ENCODE peak calls at places on chromosomes 7 and 10, in nine cellular contexts. One of them, this sample, is unnamed.

GRCh38 chr7:75639893-75640600 is 98.7 kb downstream of the HIP1 start:
- DNase-seq in Ammon's horn: no peak
- DNase-seq in T47D: no peak
- DNase-seq in hepatic stellate cell: no peak
- DNase-seq in ascending aorta: no peak
- DNase-seq in mucosa of gallbladder: no peak
- DNase-seq in activated T-helper 1 cell treated with anti-CD3 and anti-CD28 coated beads, Interleukin-12 subunit alpha, Interleukin-12 subunit beta, Interleukin-2, Interleukin-4 antibody, amounts not matched to agents 30 ng/mL and 10 ng/mL and 1 ng/mL, durations not matched to agents 14 hours and 24 hours and 36 hours: no peak
- DNase-seq in amygdala: no peak
- DNase-seq in T-helper 9 cell: no peak
- DNase-seq in this sample: no peak

GRCh38 chr10:121886997-121887622 is 40.7 kb downstream of the ATE1 start:
- DNase-seq in ascending aorta: no peak
- DNase-seq in hepatic stellate cell: peak
- DNase-seq in amygdala: peak
- DNase-seq in mucosa of gallbladder: peak
- DNase-seq in activated T-helper 1 cell treated with anti-CD3 and anti-CD28 coated beads, Interleukin-12 subunit alpha, Interleukin-12 subunit beta, Interleukin-2, Interleukin-4 antibody, amounts not matched to agents 30 ng/mL and 10 ng/mL and 1 ng/mL, durations not matched to agents 14 hours and 24 hours and 36 hours: peak
- DNase-seq in Ammon's horn: peak
- DNase-seq in T47D: peak
- DNase-seq in T-helper 9 cell: no peak
- DNase-seq in this sample: peak

GRCh38 chr10:24947304-24948097 is 4.9 kb downstream of the PRTFDC1 start:
- DNase-seq in mucosa of gallbladder: no peak
- DNase-seq in activated T-helper 1 cell treated with anti-CD3 and anti-CD28 coated beads, Interleukin-12 subunit alpha, Interleukin-12 subunit beta, Interleukin-2, Interleukin-4 antibody, amounts not matched to agents 30 ng/mL and 10 ng/mL and 1 ng/mL, durations not matched to agents 14 hours and 24 hours and 36 hours: no peak
- DNase-seq in ascending aorta: no peak
- DNase-seq in amygdala: no peak
- DNase-seq in T47D: no peak
- DNase-seq in Ammon's horn: peak
- DNase-seq in hepatic stellate cell: no peak
- DNase-seq in T-helper 9 cell: no peak
- DNase-seq in this sample: no peak

GRCh38 chr7:135385209-135385608 is 124.7 kb downstream of the CNOT4 start:
- DNase-seq in hepatic stellate cell: no peak
- DNase-seq in activated T-helper 1 cell treated with anti-CD3 and anti-CD28 coated beads, Interleukin-12 subunit alpha, Interleukin-12 subunit beta, Interleukin-2, Interleukin-4 antibody, amounts not matched to agents 30 ng/mL and 10 ng/mL and 1 ng/mL, durations not matched to agents 14 hours and 24 hours and 36 hours: no peak
- DNase-seq in mucosa of gallbladder: no peak
- DNase-seq in Ammon's horn: peak
- DNase-seq in T-helper 9 cell: no peak
- DNase-seq in T47D: no peak
- DNase-seq in amygdala: no peak
- DNase-seq in ascending aorta: no peak
- DNase-seq in this sample: no peak

GRCh38 chr10:112852308-112852707 is 97.7 kb upstream of the TCF7L2 start:
- DNase-seq in mucosa of gallbladder: peak
- DNase-seq in Ammon's horn: peak
- DNase-seq in activated T-helper 1 cell treated with anti-CD3 and anti-CD28 coated beads, Interleukin-12 subunit alpha, Interleukin-12 subunit beta, Interleukin-2, Interleukin-4 antibody, amounts not matched to agents 30 ng/mL and 10 ng/mL and 1 ng/mL, durations not matched to agents 14 hours and 24 hours and 36 hours: no peak
- DNase-seq in hepatic stellate cell: no peak
- DNase-seq in T-helper 9 cell: no peak
- DNase-seq in amygdala: peak
- DNase-seq in ascending aorta: peak
- DNase-seq in T47D: no peak
- DNase-seq in this sample: no peak

GRCh38 chr7:20440472-20441105 is 109.9 kb downstream of the ITGB8 start:
- DNase-seq in amygdala: peak
- DNase-seq in T47D: no peak
- DNase-seq in mucosa of gallbladder: no peak
- DNase-seq in ascending aorta: no peak
- DNase-seq in hepatic stellate cell: no peak
- DNase-seq in Ammon's horn: peak
- DNase-seq in T-helper 9 cell: no peak
- DNase-seq in activated T-helper 1 cell treated with anti-CD3 and anti-CD28 coated beads, Interleukin-12 subunit alpha, Interleukin-12 subunit beta, Interleukin-2, Interleukin-4 antibody, amounts not matched to agents 30 ng/mL and 10 ng/mL and 1 ng/mL, durations not matched to agents 14 hours and 24 hours and 36 hours: no peak
- DNase-seq in this sample: no peak

GRCh38 chr7:15104411-15105092 is 202.0 kb upstream of the DGKB start:
- DNase-seq in Ammon's horn: no peak
- DNase-seq in activated T-helper 1 cell treated with anti-CD3 and anti-CD28 coated beads, Interleukin-12 subunit alpha, Interleukin-12 subunit beta, Interleukin-2, Interleukin-4 antibody, amounts not matched to agents 30 ng/mL and 10 ng/mL and 1 ng/mL, durations not matched to agents 14 hours and 24 hours and 36 hours: no peak
- DNase-seq in mucosa of gallbladder: no peak
- DNase-seq in hepatic stellate cell: no peak
- DNase-seq in T47D: no peak
- DNase-seq in amygdala: no peak
- DNase-seq in ascending aorta: no peak
- DNase-seq in T-helper 9 cell: no peak
- DNase-seq in this sample: no peak

GRCh38 chr10:98555011-98555619 is 108.4 kb upstream of the HPS1 start:
- DNase-seq in mucosa of gallbladder: no peak
- DNase-seq in ascending aorta: no peak
- DNase-seq in T-helper 9 cell: no peak
- DNase-seq in T47D: no peak
- DNase-seq in Ammon's horn: no peak
- DNase-seq in activated T-helper 1 cell treated with anti-CD3 and anti-CD28 coated beads, Interleukin-12 subunit alpha, Interleukin-12 subunit beta, Interleukin-2, Interleukin-4 antibody, amounts not matched to agents 30 ng/mL and 10 ng/mL and 1 ng/mL, durations not matched to agents 14 hours and 24 hours and 36 hours: no peak
- DNase-seq in hepatic stellate cell: no peak
- DNase-seq in amygdala: no peak
- DNase-seq in this sample: no peak

This sample was measured in ureter.